ENCODE peak calls at places on chromosomes 1 and 21, in ten cellular contexts. One of them, this sample, is unnamed.

GRCh38 chr1:37028981-37029617 is 5.2 kb downstream of the GRIK3 start:
- DNase-seq in heart right ventricle: no peak
- DNase-seq in pancreas: no peak
- DNase-seq in Peyer's patch: peak; percentile 65
- DNase-seq in left lung: no peak
- DNase-seq in A549: no peak
- DNase-seq in HL-60: no peak
- DNase-seq in effector memory CD4-positive, alpha-beta T cell: no peak
- DNase-seq in colonic mucosa: no peak
- DNase-seq in CD8-positive, alpha-beta T cell: no peak
- DNase-seq in this sample: no peak

GRCh38 chr1:182685186-182685585 is 799 bp upstream of the RGS8 start:
- DNase-seq in CD8-positive, alpha-beta T cell: no peak
- DNase-seq in colonic mucosa: no peak
- DNase-seq in heart right ventricle: no peak
- DNase-seq in effector memory CD4-positive, alpha-beta T cell: no peak
- DNase-seq in Peyer's patch: no peak
- DNase-seq in left lung: no peak
- DNase-seq in A549: no peak
- DNase-seq in HL-60: no peak
- DNase-seq in pancreas: no peak
- DNase-seq in this sample: no peak

GRCh38 chr1:18750600-18750999 is 108.9 kb downstream of the TAS1R2 start:
- DNase-seq in CD8-positive, alpha-beta T cell: no peak
- DNase-seq in colonic mucosa: no peak
- DNase-seq in effector memory CD4-positive, alpha-beta T cell: no peak
- DNase-seq in heart right ventricle: no peak
- DNase-seq in left lung: no peak
- DNase-seq in pancreas: no peak
- DNase-seq in HL-60: no peak
- DNase-seq in A549: no peak
- DNase-seq in Peyer's patch: no peak
- DNase-seq in this sample: no peak

GRCh38 chr1:55703726-55704363 is 488.7 kb upstream of the USP24 start:
- DNase-seq in pancreas: no peak
- DNase-seq in A549: no peak
- DNase-seq in heart right ventricle: no peak
- DNase-seq in left lung: no peak
- DNase-seq in HL-60: no peak
- DNase-seq in effector memory CD4-positive, alpha-beta T cell: no peak
- DNase-seq in Peyer's patch: no peak
- DNase-seq in CD8-positive, alpha-beta T cell: no peak
- DNase-seq in colonic mucosa: no peak
- DNase-seq in this sample: no peak

GRCh38 chr1:211822677-211823426 is 7.7 kb downstream of the LPGAT1 start:
- DNase-seq in HL-60: no peak
- DNase-seq in effector memory CD4-positive, alpha-beta T cell: no peak
- DNase-seq in CD8-positive, alpha-beta T cell: no peak
- DNase-seq in heart right ventricle: no peak
- DNase-seq in A549: no peak
- DNase-seq in pancreas: no peak
- DNase-seq in colonic mucosa: no peak
- DNase-seq in Peyer's patch: no peak
- DNase-seq in left lung: no peak
- DNase-seq in this sample: no peak

GRCh38 chr21:46151261-46151988 is 4.0 kb downstream of the FTCD start:
- DNase-seq in effector memory CD4-positive, alpha-beta T cell: no peak
- DNase-seq in colonic mucosa: no peak
- DNase-seq in CD8-positive, alpha-beta T cell: no peak
- DNase-seq in HL-60: no peak
- DNase-seq in A549: no peak
- DNase-seq in heart right ventricle: no peak
- DNase-seq in Peyer's patch: peak; percentile 40
- DNase-seq in pancreas: peak; percentile 2
- DNase-seq in left lung: peak; percentile 28
- DNase-seq in this sample: peak; percentile 47

GRCh38 chr1:186404454-186405051 is 28.9 kb downstream of the ODR4 start:
- DNase-seq in pancreas: no peak
- DNase-seq in left lung: no peak
- DNase-seq in effector memory CD4-positive, alpha-beta T cell: no peak
- DNase-seq in HL-60: peak; percentile 18
- DNase-seq in A549: peak; percentile 43
- DNase-seq in heart right ventricle: no peak
- DNase-seq in colonic mucosa: no peak
- DNase-seq in CD8-positive, alpha-beta T cell: no peak
- DNase-seq in Peyer's patch: no peak
- DNase-seq in this sample: no peak

GRCh38 chr1:21921100-21921875 is 15.8 kb downstream of the HSPG2 start:
- DNase-seq in colonic mucosa: no peak
- DNase-seq in CD8-positive, alpha-beta T cell: no peak
- DNase-seq in A549: no peak
- DNase-seq in left lung: no peak
- DNase-seq in Peyer's patch: no peak
- DNase-seq in HL-60: no peak
- DNase-seq in heart right ventricle: no peak
- DNase-seq in pancreas: no peak
- DNase-seq in effector memory CD4-positive, alpha-beta T cell: no peak
- DNase-seq in this sample: no peak

GRCh38 chr1:167663002-167663772 is 33.2 kb downstream of the RCSD1 start:
- DNase-seq in colonic mucosa: no peak
- DNase-seq in heart right ventricle: peak; percentile 57
- DNase-seq in Peyer's patch: no peak
- DNase-seq in A549: peak; percentile 57
- DNase-seq in HL-60: no peak
- DNase-seq in effector memory CD4-positive, alpha-beta T cell: no peak
- DNase-seq in CD8-positive, alpha-beta T cell: no peak
- DNase-seq in left lung: no peak
- DNase-seq in pancreas: no peak
- DNase-seq in this sample: no peak

GRCh38 chr1:186492531-186493291 is 31.8 kb upstream of the PDC start:
- DNase-seq in colonic mucosa: no peak
- DNase-seq in A549: no peak
- DNase-seq in heart right ventricle: no peak
- DNase-seq in effector memory CD4-positive, alpha-beta T cell: no peak
- DNase-seq in pancreas: no peak
- DNase-seq in CD8-positive, alpha-beta T cell: no peak
- DNase-seq in left lung: no peak
- DNase-seq in Peyer's patch: no peak
- DNase-seq in HL-60: no peak
- DNase-seq in this sample: no peak

GRCh38 chr1:12113433-12114339 is 50.6 kb downstream of the TNFRSF8 start:
- DNase-seq in Peyer's patch: no peak
- DNase-seq in left lung: no peak
- DNase-seq in colonic mucosa: no peak
- DNase-seq in pancreas: no peak
- DNase-seq in heart right ventricle: no peak
- DNase-seq in HL-60: no peak
- DNase-seq in CD8-positive, alpha-beta T cell: no peak
- DNase-seq in A549: no peak
- DNase-seq in effector memory CD4-positive, alpha-beta T cell: no peak
- DNase-seq in this sample: no peak

GRCh38 chr1:113836534-113836933 is 24.3 kb upstream of the RSBN1 start:
- DNase-seq in Peyer's patch: no peak
- DNase-seq in left lung: no peak
- DNase-seq in heart right ventricle: no peak
- DNase-seq in colonic mucosa: no peak
- DNase-seq in A549: no peak
- DNase-seq in CD8-positive, alpha-beta T cell: no peak
- DNase-seq in effector memory CD4-positive, alpha-beta T cell: no peak
- DNase-seq in pancreas: no peak
- DNase-seq in HL-60: no peak
- DNase-seq in this sample: no peak

GRCh38 chr1:178389441-178389840 is 107.3 kb downstream of the CLEC20A start:
- DNase-seq in left lung: no peak
- DNase-seq in HL-60: no peak
- DNase-seq in pancreas: no peak
- DNase-seq in colonic mucosa: no peak
- DNase-seq in Peyer's patch: no peak
- DNase-seq in effector memory CD4-positive, alpha-beta T cell: no peak
- DNase-seq in heart right ventricle: no peak
- DNase-seq in CD8-positive, alpha-beta T cell: no peak
- DNase-seq in A549: no peak
- DNase-seq in this sample: no peak

GRCh38 chr1:58401991-58402390 is 144.5 kb downstream of the OMA1 start:
- DNase-seq in HL-60: no peak
- DNase-seq in effector memory CD4-positive, alpha-beta T cell: no peak
- DNase-seq in left lung: no peak
- DNase-seq in colonic mucosa: no peak
- DNase-seq in pancreas: no peak
- DNase-seq in heart right ventricle: peak; percentile 23
- DNase-seq in Peyer's patch: no peak
- DNase-seq in A549: no peak
- DNase-seq in CD8-positive, alpha-beta T cell: no peak
- DNase-seq in this sample: no peak

GRCh38 chr1:187817782-187818181 is 989.0 kb downstream of the PLA2G4A start:
- DNase-seq in heart right ventricle: no peak
- DNase-seq in effector memory CD4-positive, alpha-beta T cell: no peak
- DNase-seq in left lung: no peak
- DNase-seq in HL-60: no peak
- DNase-seq in A549: no peak
- DNase-seq in pancreas: no peak
- DNase-seq in colonic mucosa: no peak
- DNase-seq in Peyer's patch: no peak
- DNase-seq in CD8-positive, alpha-beta T cell: no peak
- DNase-seq in this sample: no peak

GRCh38 chr1:26862781-26863676 is at the start of gene SFN:
- DNase-seq in A549: peak; percentile 79
- DNase-seq in CD8-positive, alpha-beta T cell: peak; percentile 12
- DNase-seq in heart right ventricle: no peak
- DNase-seq in effector memory CD4-positive, alpha-beta T cell: peak; percentile 30
- DNase-seq in colonic mucosa: peak; percentile 93
- DNase-seq in left lung: peak; percentile 79
- DNase-seq in pancreas: peak; percentile 37
- DNase-seq in Peyer's patch: peak; percentile 90
- DNase-seq in HL-60: peak; percentile 46
- DNase-seq in this sample: peak; percentile 85

DNA sequence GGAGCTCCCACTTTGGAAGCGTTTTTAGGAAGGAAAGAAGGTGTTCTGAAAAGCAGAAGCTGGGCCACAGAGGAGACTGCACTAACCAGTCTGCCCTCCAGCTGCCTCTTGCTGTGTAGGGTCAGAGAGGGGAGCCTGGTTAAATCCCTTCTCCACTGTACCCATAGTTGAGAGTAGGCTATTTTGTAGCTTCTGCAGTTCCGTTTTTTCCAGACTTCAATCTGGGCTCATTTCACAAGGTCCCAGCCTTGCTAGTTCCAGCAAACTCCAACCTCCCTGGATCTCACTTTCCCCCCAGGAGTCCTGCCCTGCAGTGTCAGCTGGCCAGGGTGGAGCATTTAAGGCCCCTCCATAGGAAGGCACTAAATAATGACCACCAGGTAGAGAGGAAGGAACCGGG is 11.0 kb downstream of the TNN start:
- DNase-seq in left lung: no peak
- DNase-seq in colonic mucosa: no peak
- DNase-seq in heart right ventricle: no peak
- DNase-seq in effector memory CD4-positive, alpha-beta T cell: no peak
- DNase-seq in A549: no peak
- DNase-seq in CD8-positive, alpha-beta T cell: no peak
- DNase-seq in pancreas: no peak
- DNase-seq in Peyer's patch: no peak
- DNase-seq in HL-60: no peak
- DNase-seq in this sample: no peak
- H3K27ac ChIP-seq in left lung: no peak overlapping the region
- H3K27ac ChIP-seq in colonic mucosa: no peak overlapping the region
- H3K27ac ChIP-seq in heart right ventricle: no peak overlapping the region
- H3K27ac ChIP-seq in effector memory CD4-positive, alpha-beta T cell: no peak overlapping the region
- H3K27ac ChIP-seq in A549: no peak overlapping the region
- H3K27ac ChIP-seq in CD8-positive, alpha-beta T cell: no peak overlapping the region
- H3K27ac ChIP-seq in pancreas: no peak overlapping the region
- H3K27ac ChIP-seq in Peyer's patch: no peak overlapping the region
- H3K27ac ChIP-seq in HL-60: no peak overlapping the region
- H3K27ac ChIP-seq in this sample: no peak overlapping the region

DNA sequence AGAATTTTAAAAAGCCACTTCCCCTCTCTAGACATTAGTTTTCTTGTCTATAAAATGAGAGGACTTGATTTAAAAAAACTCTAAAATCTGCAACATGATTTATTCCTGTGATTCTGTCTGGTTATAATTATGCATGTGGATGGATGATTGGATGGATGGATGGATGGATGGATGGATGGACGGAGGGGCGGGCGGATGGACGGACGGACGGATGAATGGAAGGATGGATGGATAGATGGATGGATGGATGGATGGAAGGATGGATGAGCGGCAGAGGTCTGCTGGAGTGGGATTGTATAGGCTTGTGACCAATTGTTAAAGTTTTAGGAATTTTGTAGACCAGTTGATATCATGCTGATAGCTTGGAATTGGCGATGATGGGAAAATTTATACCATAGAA is 135.2 kb upstream of the TIAM1 start:
- DNase-seq in left lung: no peak
- DNase-seq in heart right ventricle: no peak
- DNase-seq in colonic mucosa: no peak
- DNase-seq in A549: no peak
- DNase-seq in HL-60: no peak
- DNase-seq in Peyer's patch: no peak
- DNase-seq in pancreas: no peak
- DNase-seq in CD8-positive, alpha-beta T cell: no peak
- DNase-seq in effector memory CD4-positive, alpha-beta T cell: no peak
- DNase-seq in this sample: no peak
- H3K27ac ChIP-seq in left lung: no peak overlapping the region
- H3K27ac ChIP-seq in heart right ventricle: no peak overlapping the region
- H3K27ac ChIP-seq in colonic mucosa: no peak overlapping the region
- H3K27ac ChIP-seq in A549: no peak overlapping the region
- H3K27ac ChIP-seq in HL-60: no peak overlapping the region
- H3K27ac ChIP-seq in Peyer's patch: no peak overlapping the region
- H3K27ac ChIP-seq in pancreas: no peak overlapping the region
- H3K27ac ChIP-seq in CD8-positive, alpha-beta T cell: no peak overlapping the region
- H3K27ac ChIP-seq in effector memory CD4-positive, alpha-beta T cell: no peak overlapping the region
- H3K27ac ChIP-seq in this sample: no peak overlapping the region

DNA sequence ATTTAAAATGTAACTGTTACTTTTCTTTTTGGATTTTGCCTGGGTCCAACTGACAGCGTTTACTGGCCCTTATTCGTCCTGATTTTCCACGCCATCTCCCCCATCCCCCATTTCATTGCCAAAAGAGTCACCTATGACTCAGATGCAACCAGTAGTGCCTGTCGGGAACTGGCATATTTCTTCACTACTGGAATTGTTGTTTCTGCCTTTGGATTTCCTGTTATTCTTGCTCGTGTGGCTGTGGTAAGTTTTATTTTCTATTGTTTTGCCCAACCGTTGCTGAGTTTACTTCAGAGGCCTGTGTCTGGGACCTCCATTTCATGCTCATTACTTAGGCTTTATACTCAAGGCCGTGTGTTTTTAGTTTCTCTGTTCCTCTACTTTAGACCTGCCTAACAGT is 9.3 kb downstream of the LEPR start:
- DNase-seq in Peyer's patch: no peak
- DNase-seq in left lung: no peak
- DNase-seq in colonic mucosa: no peak
- DNase-seq in HL-60: no peak
- DNase-seq in A549: peak; percentile 55
- DNase-seq in CD8-positive, alpha-beta T cell: no peak
- DNase-seq in heart right ventricle: no peak
- DNase-seq in pancreas: no peak
- DNase-seq in effector memory CD4-positive, alpha-beta T cell: no peak
- DNase-seq in this sample: no peak
- H3K27ac ChIP-seq in Peyer's patch: no peak overlapping the region
- H3K27ac ChIP-seq in left lung: peak overlapping the region; percentile 79
- H3K27ac ChIP-seq in colonic mucosa: no peak overlapping the region
- H3K27ac ChIP-seq in HL-60: no peak overlapping the region
- H3K27ac ChIP-seq in A549: peak overlapping the region; percentile 71
- H3K27ac ChIP-seq in CD8-positive, alpha-beta T cell: no peak overlapping the region
- H3K27ac ChIP-seq in heart right ventricle: peak overlapping the region; percentile 59
- H3K27ac ChIP-seq in pancreas: no peak overlapping the region
- H3K27ac ChIP-seq in effector memory CD4-positive, alpha-beta T cell: no peak overlapping the region
- H3K27ac ChIP-seq in this sample: peak overlapping the region; percentile 62

GRCh38 chr1:209896346-209896745 is 41.7 kb upstream of the SYT14 start:
- DNase-seq in heart right ventricle: no peak
- DNase-seq in effector memory CD4-positive, alpha-beta T cell: no peak
- DNase-seq in left lung: no peak
- DNase-seq in HL-60: no peak
- DNase-seq in colonic mucosa: no peak
- DNase-seq in Peyer's patch: no peak
- DNase-seq in A549: no peak
- DNase-seq in pancreas: no peak
- DNase-seq in CD8-positive, alpha-beta T cell: no peak
- DNase-seq in this sample: no peak
- H3K27ac ChIP-seq in heart right ventricle: no peak overlapping the region
- H3K27ac ChIP-seq in effector memory CD4-positive, alpha-beta T cell: no peak overlapping the region
- H3K27ac ChIP-seq in left lung: no peak overlapping the region
- H3K27ac ChIP-seq in HL-60: no peak overlapping the region
- H3K27ac ChIP-seq in colonic mucosa: no peak overlapping the region
- H3K27ac ChIP-seq in Peyer's patch: no peak overlapping the region
- H3K27ac ChIP-seq in A549: no peak overlapping the region
- H3K27ac ChIP-seq in pancreas: no peak overlapping the region
- H3K27ac ChIP-seq in CD8-positive, alpha-beta T cell: no peak overlapping the region
- H3K27ac ChIP-seq in this sample: no peak overlapping the region

This sample was measured in lower lobe of right lung.